ENCODE peak calls at places on chromosome 9, in eight cellular contexts. Z is HTR-8/SVneo, C is NCI-H1694 treated with DMSO at 0.1 percent for 48 hours, S is SK-N-SH, B is thoracic aorta, G is iPS-NIHi11, L is fibroblast of villous mesenchyme, P is dorsolateral prefrontal cortex. K is an unnamed sample.
A peak's percentile ranks its signal among the peaks of the same experiment; 100 is the strongest.

GRCh38 chr9:118088075-118088474 is 383.9 kb downstream of the TLR4 start:
- DNase-seq in L (no peak), B (no peak), S (no peak), Z (no peak), P (no peak), C (no peak), G (no peak), K (no peak)

GRCh38 chr9:108053555-108054061 is 564.0 kb upstream of the KLF4 start:
- DNase-seq in S (no peak), C (no peak), L (peak; percentile 97), Z (no peak), P (no peak), G (no peak), B (peak; percentile 12), K (no peak)

GRCh38 chr9:135997070-135998012 is 36.2 kb upstream of the UBAC1 start:
- DNase-seq in L (no peak), P (no peak), Z (no peak), G (no peak), B (no peak), S (peak; percentile 70), C (no peak), K (no peak)

GRCh38 chr9:33167949-33168535 is 906 bp upstream of the B4GALT1 start:
- DNase-seq in L (peak; percentile 33), B (no peak), Z (no peak), G (no peak), S (no peak), C (no peak), P (no peak), K (no peak)

GRCh38 chr9:134770972-134771971 is 109.3 kb upstream of the FCN2 start:
- DNase-seq in Z (no peak), P (no peak), S (no peak), G (no peak), B (no peak), L (no peak), C (no peak), K (no peak)

GRCh38 chr9:107249131-107249533 is 33.9 kb upstream of the RAD23B start:
- DNase-seq in L (peak; percentile 19), S (no peak), Z (peak; percentile 34), G (peak; percentile 19), P (no peak), B (no peak), C (no peak), K (no peak)

GRCh38 chr9:131233556-131233955 is 42.8 kb downstream of the FAM78A start:
- DNase-seq in P (no peak), S (no peak), L (no peak), B (no peak), C (no peak), Z (no peak), G (no peak), K (no peak)

GRCh38 chr9:134537891-134538520 is 103.6 kb upstream of the COL5A1 start:
- DNase-seq in Z (no peak), S (no peak), B (no peak), G (no peak), C (no peak), L (peak; percentile 65), P (no peak), K (no peak)

GRCh38 chr9:29214162-29214520 is 1640.9 kb upstream of the C9orf72 start:
- DNase-seq in P (no peak), S (peak; percentile 81), Z (no peak), G (peak; percentile 80), B (no peak), C (peak; percentile 80), L (peak; percentile 57), K (no peak)

GRCh38 chr9:130354806-130355205 is 89.2 kb downstream of the HMCN2 start:
- DNase-seq in S (no peak), L (no peak), C (no peak), P (no peak), Z (no peak), G (no peak), B (no peak), K (no peak)

GRCh38 chr9:131833906-131834305 is 94.0 kb upstream of the RAPGEF1 start:
- DNase-seq in L (no peak), C (no peak), B (no peak), P (no peak), G (no peak), Z (no peak), S (no peak), K (no peak)

GRCh38 chr9:124514125-124514524 is 6.9 kb upstream of the NR5A1 start:
- DNase-seq in S (no peak), L (no peak), Z (no peak), G (no peak), P (no peak), B (no peak), C (no peak), K (no peak)

GRCh38 chr9:72384710-72385475 is 19.9 kb upstream of the ZFAND5 start:
- DNase-seq in C (no peak), S (no peak), L (no peak), P (no peak), Z (no peak), B (no peak), G (no peak), K (no peak)

GRCh38 chr9:97766092-97766491 is 69.0 kb upstream of the XPA start:
- DNase-seq in P (no peak), B (no peak), C (no peak), G (no peak), Z (no peak), S (no peak), L (peak; percentile 18), K (no peak)

GRCh38 chr9:26524225-26524624 is 368.4 kb downstream of the CAAP1 start:
- DNase-seq in G (peak; percentile 14), S (no peak), L (no peak), P (no peak), Z (no peak), B (peak; percentile 32), C (no peak), K (no peak)

GRCh38 chr9:8071445-8071798 is 271.8 kb upstream of the DMAC1 start:
- DNase-seq in S (no peak), L (no peak), G (no peak), P (no peak), C (no peak), Z (no peak), B (no peak), K (no peak)

GRCh38 chr9:124016152-124017063 is 4.8 kb downstream of the LHX2 start:
- DNase-seq in L (no peak), P (no peak), Z (no peak), G (no peak), C (no peak), B (no peak), S (no peak), K (no peak)

GRCh38 chr9:12764150-12764549 is 10.7 kb upstream of the LURAP1L start:
- DNase-seq in B (no peak), G (no peak), C (no peak), P (no peak), Z (no peak), S (no peak), L (no peak), K (no peak)

GRCh38 chr9:22452415-22453010 is 5.9 kb downstream of the DMRTA1 start:
- DNase-seq in P (no peak), L (peak; percentile 40), B (no peak), S (no peak), Z (peak; percentile 1), G (no peak), C (peak; percentile 48), K (peak; percentile 31)

GRCh38 chr9:130689937-130690700 is 3.5 kb upstream of the EXOSC2 start:
- DNase-seq in C (no peak), P (no peak), B (peak; percentile 53), G (peak; percentile 74), L (peak; percentile 98), Z (peak; percentile 65), S (peak; percentile 72), K (no peak)

GRCh38 chr9:35029241-35029640 is 39.7 kb downstream of the DNAJB5 start:
- DNase-seq in P (no peak), L (no peak), S (no peak), Z (no peak), C (no peak), B (no peak), G (no peak), K (no peak)

GRCh38 chr9:122857810-122858209 is 29.4 kb upstream of the PDCL start:
- DNase-seq in L (no peak), C (no peak), G (no peak), Z (no peak), B (no peak), S (no peak), P (no peak), K (no peak)

GRCh38 chr9:137237759-137238726 is 3.0 kb upstream of the TUBB4B start:
- DNase-seq in P (peak; percentile 81), S (no peak), L (no peak), Z (no peak), C (no peak), B (no peak), G (no peak), K (no peak)

GRCh38 chr9:98327249-98327561 is 71.8 kb upstream of the TBC1D2 start:
- DNase-seq in S (no peak), C (no peak), B (no peak), Z (no peak), L (no peak), G (no peak), P (no peak), K (no peak)